ENCODE peak calls at places on chromosomes 1 and 21, in ten cellular contexts. K is IMR-90; H is HCT116; T is nephron progenitor cell; R is kidney; F is GM12864; N is CD8-positive, alpha-beta T cell; E is mammary epithelial cell; M is fibroblast of lung; S is WTC11. Z is an unnamed sample.

GRCh38 chr1:56645663-56646330 is 683 bp downstream of the PRKAA2 start:
- DNase-seq in K (no peak), H (no peak), T (peak), R (peak), F (no peak), N (no peak), E (peak), M (peak), S (peak), Z (no peak)

GRCh38 chr1:114100148-114100547 is 53.5 kb downstream of the SYT6 start:
- DNase-seq in K (no peak), H (no peak), T (no peak), R (no peak), F (no peak), N (no peak), E (no peak), M (no peak), S (no peak), Z (no peak)

GRCh38 chr1:181178241-181178640 is 89.7 kb downstream of the IER5 start:
- DNase-seq in K (no peak), H (no peak), T (no peak), R (no peak), F (no peak), N (no peak), E (no peak), M (no peak), S (no peak), Z (no peak)

GRCh38 chr1:74502432-74502831 is 10.0 kb downstream of the LRRC53 start:
- DNase-seq in K (peak), H (no peak), T (peak), R (no peak), F (no peak), N (no peak), E (peak), M (peak), S (no peak), Z (peak)

GRCh38 chr1:213997031-213997771 is 9.4 kb downstream of the PROX1 start:
- DNase-seq in K (no peak), H (no peak), T (no peak), R (no peak), F (no peak), N (no peak), E (no peak), M (peak), S (no peak), Z (no peak)

GRCh38 chr1:93575586-93576271 is 105.9 kb downstream of the BCAR3 start:
- DNase-seq in K (no peak), H (no peak), T (no peak), R (no peak), F (no peak), N (no peak), E (no peak), M (no peak), S (no peak), Z (no peak)

GRCh38 chr1:2558420-2558819 is 2.2 kb downstream of the TNFRSF14 start:
- DNase-seq in K (no peak), H (no peak), T (no peak), R (peak), F (no peak), N (no peak), E (no peak), M (no peak), S (no peak), Z (no peak)

GRCh38 chr1:65026235-65026634 is 59.9 kb upstream of the JAK1 start:
- DNase-seq in K (no peak), H (no peak), T (no peak), R (no peak), F (no peak), N (no peak), E (no peak), M (no peak), S (peak), Z (no peak)

GRCh38 chr1:170666661-170667060 is 2.7 kb downstream of the PRRX1 start:
- DNase-seq in K (no peak), H (no peak), T (peak), R (no peak), F (no peak), N (no peak), E (no peak), M (no peak), S (peak), Z (no peak)

GRCh38 chr1:6358144-6358624 is 35.4 kb downstream of the ACOT7 start:
- DNase-seq in K (no peak), H (no peak), T (no peak), R (no peak), F (no peak), N (no peak), E (peak), M (no peak), S (no peak), Z (peak)

GRCh38 chr1:245822997-245823396 is 668.2 kb downstream of the KIF26B start:
- DNase-seq in K (peak), H (no peak), T (no peak), R (no peak), F (no peak), N (no peak), E (peak), M (peak), S (no peak), Z (peak)

GRCh38 chr1:32172621-32173245 is 6.7 kb upstream of the TXLNA start:
- DNase-seq in K (peak), H (no peak), T (no peak), R (no peak), F (no peak), N (no peak), E (peak), M (no peak), S (no peak), Z (peak)

GRCh38 chr21:14766241-14766640 is 220.1 kb upstream of the SAMSN1 start:
- DNase-seq in K (no peak), H (peak), T (no peak), R (peak), F (no peak), N (no peak), E (no peak), M (no peak), S (peak), Z (no peak)

GRCh38 chr1:55051621-55052020 is 12.3 kb downstream of the PCSK9 start:
- DNase-seq in K (no peak), H (no peak), T (no peak), R (no peak), F (no peak), N (no peak), E (no peak), M (no peak), S (no peak), Z (no peak)

GRCh38 chr1:215082532-215083407 is at the start of gene KCNK2:
- DNase-seq in K (peak), H (no peak), T (peak), R (peak), F (no peak), N (no peak), E (no peak), M (no peak), S (peak), Z (peak)

GRCh38 chr1:109438798-109439297 is 12.6 kb upstream of the PSMA5 start:
- DNase-seq in K (peak), H (peak), T (no peak), R (no peak), F (no peak), N (no peak), E (peak), M (peak), S (no peak), Z (peak)

GRCh38 chr1:11842154-11843041 is 5.2 kb downstream of the NPPA start:
- DNase-seq in K (peak), H (no peak), T (no peak), R (peak), F (no peak), N (peak), E (no peak), M (peak), S (no peak), Z (no peak)

GRCh38 chr1:202274611-202275010 is 67.1 kb downstream of the UBE2T start:
- DNase-seq in K (peak), H (peak), T (no peak), R (no peak), F (no peak), N (peak), E (no peak), M (no peak), S (peak), Z (peak)

GRCh38 chr1:91579658-91580228 is 79.1 kb downstream of the CDC7 start:
- DNase-seq in K (peak), H (no peak), T (no peak), R (no peak), F (no peak), N (no peak), E (no peak), M (peak), S (no peak), Z (no peak)

GRCh38 chr1:12549460-12550349 is 68.3 kb downstream of the DHRS3 start:
- DNase-seq in K (peak), H (peak), T (peak), R (peak), F (no peak), N (no peak), E (peak), M (peak), S (peak), Z (peak)

GRCh38 chr1:225410036-225410435 is 17.8 kb downstream of the LBR start:
- DNase-seq in K (no peak), H (no peak), T (no peak), R (no peak), F (no peak), N (no peak), E (no peak), M (no peak), S (no peak), Z (no peak)

GRCh38 chr1:248800459-248800858 is 25.3 kb downstream of the SH3BP5L start:
- DNase-seq in K (no peak), H (no peak), T (no peak), R (no peak), F (no peak), N (no peak), E (no peak), M (no peak), S (no peak), Z (no peak)

GRCh38 chr21:43731891-43732711 is 13.2 kb downstream of the PDXK start:
- DNase-seq in K (no peak), H (no peak), T (no peak), R (no peak), F (no peak), N (no peak), E (no peak), M (peak), S (no peak), Z (peak)

GRCh38 chr1:26044971-26045711 is 777 bp downstream of the SLC30A2 start:
- DNase-seq in K (no peak), H (no peak), T (peak), R (no peak), F (no peak), N (no peak), E (no peak), M (no peak), S (peak), Z (no peak)

GRCh38 chr1:11320153-11320936 is 47.3 kb downstream of the UBIAD1 start:
- DNase-seq in K (no peak), H (no peak), T (peak), R (no peak), F (no peak), N (peak), E (no peak), M (no peak), S (peak), Z (peak)

GRCh38 chr1:43587594-43587993 is 56.9 kb downstream of the PTPRF start:
- DNase-seq in K (peak), H (no peak), T (no peak), R (no peak), F (no peak), N (no peak), E (peak), M (no peak), S (no peak), Z (peak)

GRCh38 chr1:153852170-153852569 is 70.6 kb downstream of the GATAD2B start:
- DNase-seq in K (no peak), H (no peak), T (no peak), R (no peak), F (no peak), N (no peak), E (no peak), M (no peak), S (no peak), Z (no peak)

GRCh38 chr1:155134858-155135415 is 715 bp upstream of the SLC50A1 start:
- DNase-seq in K (peak), H (peak), T (peak), R (peak), F (peak), N (peak), E (peak), M (peak), S (peak), Z (peak)

GRCh38 chr1:204171751-204172178 is 5.6 kb upstream of the REN start:
- DNase-seq in K (peak), H (peak), T (no peak), R (no peak), F (no peak), N (no peak), E (peak), M (no peak), S (no peak), Z (peak)

GRCh38 chr1:44584167-44584566 is 90.1 kb downstream of the TMEM53 start:
- DNase-seq in K (no peak), H (no peak), T (no peak), R (no peak), F (no peak), N (no peak), E (no peak), M (no peak), S (no peak), Z (no peak)

DNA sequence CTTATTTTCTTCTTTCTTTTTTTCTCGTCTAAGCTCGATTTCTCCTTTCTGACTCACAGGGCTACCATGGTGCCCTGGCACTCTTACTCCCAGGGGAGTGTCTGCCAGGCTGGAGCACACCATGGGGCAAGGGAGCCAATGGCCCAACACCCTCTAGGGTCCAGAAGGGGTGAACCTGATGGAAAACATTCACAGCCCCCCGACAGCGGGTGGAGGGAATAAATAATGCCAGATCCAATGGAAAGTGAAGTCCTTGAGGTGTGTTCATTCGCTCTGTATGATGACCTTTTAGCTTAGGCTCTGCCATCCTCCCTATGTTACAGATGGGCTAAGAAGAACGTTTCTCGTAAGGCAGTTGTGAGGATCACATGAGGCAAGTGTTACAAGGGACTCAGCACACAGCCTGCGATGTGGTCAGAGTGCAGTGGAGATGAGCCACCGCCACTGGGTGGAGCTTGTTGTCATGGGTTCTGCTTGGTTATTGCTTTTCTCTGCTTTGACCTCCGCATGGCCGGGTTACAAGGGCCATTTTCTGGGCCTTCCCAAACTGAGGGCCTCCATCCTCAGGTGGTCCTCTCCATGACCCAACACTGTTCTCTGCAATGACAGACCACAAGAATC is 3.5 kb upstream of the FCMR start:
- DNase-seq in K (no peak), H (no peak), T (no peak), R (no peak), F (peak), N (peak), E (no peak), M (no peak), S (peak), Z (no peak)
- TF ChIP-seq CTCF in K (no peak), H (no peak), T (no peak), R (peak), F (peak), N (no peak), E (no peak), M (no peak), S (no peak), Z (no peak)

GRCh38 chr1:151540021-151540981 is at the start of gene TUFT1:
- DNase-seq in K (peak), H (peak), T (peak), R (peak), F (peak), N (peak), E (peak), M (peak), S (peak), Z (peak)
- TF ChIP-seq CTCF in K (no peak), H (no peak), T (no peak), R (no peak), F (no peak), N (no peak), E (no peak), M (no peak), S (no peak), Z (no peak)

DNA sequence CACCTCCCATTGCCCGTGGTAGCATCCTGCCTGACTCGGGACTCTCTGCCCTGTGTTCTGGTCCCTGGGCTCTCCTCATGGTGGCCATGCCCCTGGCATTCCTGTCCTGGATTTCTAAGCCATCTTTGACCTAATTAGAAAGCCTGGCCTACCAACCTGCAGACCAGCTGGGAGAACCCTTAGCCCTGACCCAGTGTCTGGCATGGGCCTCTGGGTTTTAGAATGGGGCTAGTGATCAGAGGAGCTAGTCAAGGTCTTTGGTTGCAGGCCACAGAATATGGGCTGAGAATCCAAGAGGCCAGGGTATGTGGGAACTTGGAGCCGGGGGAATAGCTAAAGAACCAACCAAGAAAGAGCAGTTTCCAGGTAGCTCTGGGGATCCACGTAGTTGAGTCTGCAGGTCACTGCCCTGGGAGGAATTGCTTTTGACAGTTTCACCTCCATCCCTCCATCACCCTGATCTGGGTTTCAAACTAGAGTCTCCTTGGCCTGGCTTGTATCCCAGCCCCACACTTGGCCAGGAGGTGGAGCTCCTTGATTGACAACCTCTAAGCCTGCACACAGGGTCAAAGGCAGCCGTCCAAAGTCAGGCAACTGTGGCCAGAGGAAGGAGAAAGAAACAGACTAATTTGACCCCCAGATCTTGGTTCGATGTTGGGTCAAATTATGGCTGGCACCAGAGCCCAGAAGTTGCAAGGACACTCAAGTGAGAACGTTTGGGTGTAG is 54.7 kb upstream of the ABCG1 start:
- DNase-seq in K (no peak), H (peak), T (peak), R (peak), F (peak), N (peak), E (peak), M (peak), S (peak), Z (peak)
- TF ChIP-seq CTCF in K (no peak), H (peak), T (peak), R (peak), F (peak), N (peak), E (peak), M (no peak), S (no peak), Z (peak)

DNA sequence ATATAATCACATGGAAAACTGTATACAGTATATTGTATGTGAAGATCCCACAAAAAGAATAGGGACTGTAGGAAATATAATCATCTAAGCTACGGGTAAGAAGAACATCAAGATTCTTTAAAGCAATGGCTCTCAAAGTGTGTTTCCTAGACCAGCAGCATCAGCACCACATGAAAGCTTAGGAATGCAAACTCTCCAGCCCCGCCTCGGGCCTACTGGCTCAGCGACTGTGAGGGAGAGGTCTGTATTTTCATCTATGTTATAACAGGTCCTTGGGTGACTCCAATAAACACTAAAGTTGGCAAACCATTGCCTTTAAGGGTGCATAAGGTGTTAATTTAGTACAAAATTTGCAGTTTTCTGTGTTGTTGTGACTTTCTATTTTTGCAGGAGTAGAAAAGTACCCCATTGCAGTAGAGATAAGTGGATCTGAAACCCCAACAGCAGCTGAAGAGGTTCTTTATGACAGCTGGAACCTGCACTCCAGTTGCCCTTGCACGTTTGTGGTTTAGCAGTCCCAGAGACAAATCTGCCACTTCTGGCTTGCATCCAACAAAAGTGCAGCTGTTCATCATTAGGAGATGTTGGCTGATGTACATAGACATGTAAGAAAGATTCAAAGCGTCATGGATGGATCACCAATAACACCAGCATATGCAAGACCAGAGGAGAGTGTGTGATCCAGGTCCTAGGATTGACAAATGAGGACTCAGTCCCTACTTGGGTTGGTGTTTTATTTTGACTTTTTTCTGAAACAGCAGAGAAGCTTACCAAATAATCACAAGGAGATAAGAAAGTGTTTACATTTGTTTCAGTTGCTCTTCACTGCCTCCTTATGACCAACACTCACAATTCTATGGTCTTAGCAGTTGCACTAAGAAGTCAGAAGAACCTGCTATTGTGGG is 15.9 kb upstream of the IFNAR1 start:
- DNase-seq in K (peak), H (no peak), T (no peak), R (no peak), F (peak), N (no peak), E (no peak), M (peak), S (no peak), Z (no peak)
- TF ChIP-seq CTCF in K (no peak), H (no peak), T (no peak), R (no peak), F (peak), N (no peak), E (no peak), M (no peak), S (no peak), Z (no peak)

Z was measured in MCF 10A.